ENCODE peak calls at places on chromosomes 13 and 19, in seven cellular contexts. Z is NCI-H1105, K is amniotic stem cell, E is cardiac fibroblast, I is Daoy, S is kidney tubule cell, X is NCI-H1092 treated with DMSO at 0.1 percent for 48 hours. M is an unnamed sample.

GRCh38 chr13:76336889-76337844 is 549.0 kb downstream of the KCTD12 start:
- DNase-seq in Z (no peak), K (no peak), E (no peak), I (no peak), S (no peak), X (no peak), M (no peak)

GRCh38 chr13:24254151-24254810 is 55.1 kb upstream of the C1QTNF9 start:
- DNase-seq in Z (no peak), K (no peak), E (peak), I (no peak), S (no peak), X (no peak), M (no peak)

GRCh38 chr19:11422163-11423068 is 3.3 kb upstream of the RGL3 start:
- DNase-seq in Z (no peak), K (no peak), E (peak), I (peak), S (peak), X (no peak), M (no peak)

GRCh38 chr13:43776680-43777079 is 10.1 kb downstream of the ENOX1 start:
- DNase-seq in Z (no peak), K (no peak), E (peak), I (peak), S (peak), X (no peak), M (no peak)

GRCh38 chr13:31887311-31887710 is 144.3 kb upstream of the FRY start:
- DNase-seq in Z (no peak), K (peak), E (peak), I (no peak), S (no peak), X (no peak), M (no peak)

GRCh38 chr19:2138061-2138728 is 13.2 kb downstream of the AP3D1 start:
- DNase-seq in Z (no peak), K (no peak), E (no peak), I (no peak), S (no peak), X (no peak), M (no peak)

GRCh38 chr19:29663861-29664752 is 1.2 kb upstream of the PLEKHF1 start:
- DNase-seq in Z (no peak), K (no peak), E (no peak), I (peak), S (peak), X (no peak), M (no peak)

GRCh38 chr19:50333737-50334617 is 4.8 kb upstream of the KCNC3 start:
- DNase-seq in Z (peak), K (no peak), E (no peak), I (peak), S (peak), X (no peak), M (no peak)

GRCh38 chr13:32164622-32165268 is 133.2 kb downstream of the FRY start:
- DNase-seq in Z (peak), K (peak), E (peak), I (peak), S (peak), X (peak), M (peak)

GRCh38 chr19:48397636-48398328 is 4.3 kb downstream of the GRIN2D start:
- DNase-seq in Z (no peak), K (no peak), E (peak), I (no peak), S (no peak), X (no peak), M (no peak)

GRCh38 chr13:24629320-24629719 is 50.9 kb upstream of the ATP12A start:
- DNase-seq in Z (no peak), K (no peak), E (no peak), I (no peak), S (no peak), X (no peak), M (no peak)

GRCh38 chr19:38949580-38950367 is 19.0 kb downstream of the MRPS12 start:
- DNase-seq in Z (peak), K (no peak), E (peak), I (no peak), S (peak), X (peak), M (no peak)

GRCh38 chr19:19552811-19553210 is 14.7 kb downstream of the CILP2 start:
- DNase-seq in Z (no peak), K (no peak), E (peak), I (peak), S (peak), X (no peak), M (no peak)

GRCh38 chr13:36712785-36713184 is 39.0 kb downstream of the SERTM1 start:
- DNase-seq in Z (no peak), K (peak), E (peak), I (peak), S (peak), X (no peak), M (no peak)

GRCh38 chr19:34276614-34277013 is 22.3 kb downstream of the GARRE1 start:
- DNase-seq in Z (no peak), K (no peak), E (no peak), I (no peak), S (no peak), X (no peak), M (no peak)

GRCh38 chr19:47375694-47376588 is 26.8 kb downstream of the DHX34 start:
- DNase-seq in Z (no peak), K (no peak), E (no peak), I (no peak), S (no peak), X (no peak), M (no peak)

GRCh38 chr19:37817180-37817911 is 38.0 kb upstream of the ZNF573 start:
- DNase-seq in Z (peak), K (no peak), E (peak), I (peak), S (peak), X (peak), M (no peak)

GRCh38 chr19:11821474-11821873 is 7.4 kb downstream of the ZNF440 start:
- DNase-seq in Z (no peak), K (no peak), E (peak), I (peak), S (peak), X (no peak), M (no peak)

M was measured in glomerular endothelial cell.